ENCODE peak calls at places on chromosome 6, in ten cellular contexts. H, D, Q, U, E, W, I, A, X and P are unnamed samples.

GRCh38 chr6:73746776-73747175 is 50.8 kb downstream of the CD109 start:
- DNase-seq in H (no peak), D (no peak), Q (no peak), U (no peak), E (no peak), W (no peak), I (no peak), A (peak; percentile 47), X (no peak), P (no peak)

GRCh38 chr6:118959903-118960302 is 24.9 kb upstream of the MCM9 start:
- DNase-seq in H (no peak), D (no peak), Q (no peak), U (no peak), E (no peak), W (no peak), I (no peak), A (no peak), X (no peak), P (no peak)

GRCh38 chr6:151276112-151276745 is 36.5 kb downstream of the AKAP12 start:
- DNase-seq in H (no peak), D (no peak), Q (no peak), U (no peak), E (peak; percentile 67), W (no peak), I (no peak), A (peak; percentile 80), X (peak; percentile 30), P (no peak)

GRCh38 chr6:63351995-63352586 is 32.3 kb upstream of the LGSN start:
- DNase-seq in H (no peak), D (no peak), Q (no peak), U (no peak), E (no peak), W (no peak), I (no peak), A (peak; percentile 49), X (peak; percentile 33), P (no peak)

GRCh38 chr6:19024737-19025136 is 637.6 kb downstream of the RNF144B start:
- DNase-seq in H (no peak), D (no peak), Q (peak; percentile 16), U (no peak), E (peak; percentile 75), W (peak; percentile 8), I (peak; percentile 84), A (peak; percentile 18), X (peak; percentile 79), P (peak; percentile 46)

GRCh38 chr6:169428532-169428931 is 174.9 kb upstream of the THBS2 start:
- DNase-seq in H (no peak), D (no peak), Q (no peak), U (no peak), E (peak; percentile 18), W (peak; percentile 43), I (no peak), A (peak; percentile 20), X (no peak), P (no peak)

GRCh38 chr6:149725785-149726184 is 7.9 kb upstream of the LATS1 start:
- DNase-seq in H (no peak), D (no peak), Q (no peak), U (no peak), E (no peak), W (no peak), I (no peak), A (no peak), X (no peak), P (no peak)

GRCh38 chr6:136446579-136447182 is 103.5 kb downstream of the MAP7 start:
- DNase-seq in H (no peak), D (no peak), Q (no peak), U (no peak), E (no peak), W (no peak), I (no peak), A (peak; percentile 41), X (no peak), P (no peak)

GRCh38 chr6:164247106-164247505 is 832.6 kb downstream of the QKI start:
- DNase-seq in H (no peak), D (no peak), Q (no peak), U (no peak), E (peak; percentile 38), W (no peak), I (no peak), A (peak; percentile 61), X (no peak), P (no peak)

GRCh38 chr6:3370361-3371221 is 86.3 kb downstream of the SLC22A23 start:
- DNase-seq in H (no peak), D (no peak), Q (peak; percentile 56), U (no peak), E (no peak), W (no peak), I (no peak), A (no peak), X (no peak), P (no peak)

GRCh38 chr6:157531169-157531985 is 150.4 kb downstream of the ZDHHC14 start:
- DNase-seq in H (no peak), D (peak; percentile 79), Q (no peak), U (no peak), E (peak; percentile 36), W (no peak), I (no peak), A (no peak), X (peak; percentile 84), P (no peak)
- H3K4me1 ChIP-seq in H (peaks cover 5% of the 10 kb centered on the region), D (peaks cover 8% of the 10 kb centered on the region), Q (peaks cover 12% of the 10 kb centered on the region), U (peaks cover 47% of the 10 kb centered on the region), E (peaks cover 56% of the 10 kb centered on the region), W (peaks cover 14% of the 10 kb centered on the region), I (no peaks in the 10 kb centered on the region), A (peaks cover 13% of the 10 kb centered on the region), X (peaks cover 56% of the 10 kb centered on the region), P (peaks cover 12% of the 10 kb centered on the region)

DNA sequence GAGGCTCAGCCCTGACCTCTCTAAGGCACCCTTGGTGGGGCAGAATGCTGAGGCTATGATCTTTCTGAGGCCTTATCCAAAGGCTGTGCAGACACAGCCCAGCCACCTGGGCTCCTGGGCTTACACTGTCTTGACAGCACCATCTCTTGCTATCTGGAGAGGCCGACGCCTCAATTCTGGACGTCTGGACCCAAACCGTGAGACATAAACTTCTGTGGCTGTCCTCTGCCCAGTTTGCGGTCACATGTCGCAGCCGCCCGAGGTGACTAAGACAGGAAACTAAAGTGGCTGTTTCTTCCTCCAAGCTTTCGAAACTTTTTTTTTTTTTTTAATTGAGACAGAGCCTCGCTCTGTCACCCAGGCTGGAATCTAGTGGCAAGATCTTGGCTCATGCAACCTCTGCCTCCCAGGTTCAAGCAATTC is 49.3 kb downstream of the PRR18 start:
- DNase-seq in H (peak; percentile 51), D (no peak), Q (no peak), U (peak; percentile 86), E (no peak), W (no peak), I (no peak), A (no peak), X (no peak), P (peak; percentile 59)
- H3K27ac ChIP-seq in H (peak overlapping the region; percentile 62), D (peak overlapping the region; percentile 67), Q (no peak overlapping the region), U (peak overlapping the region; percentile 71), E (no peak overlapping the region), W (no peak overlapping the region), I (no peak overlapping the region), A (no peak overlapping the region), X (no peak overlapping the region), P (peak overlapping the region; percentile 71)

GRCh38 chr6:24982231-24982630 is 46.5 kb upstream of the RIPOR2 start:
- DNase-seq in H (no peak), D (no peak), Q (no peak), U (no peak), E (no peak), W (no peak), I (no peak), A (peak; percentile 74), X (no peak), P (no peak)

GRCh38 chr6:24981385-24981758 is 45.6 kb upstream of the RIPOR2 start:
- DNase-seq in H (no peak), D (no peak), Q (no peak), U (peak; percentile 68), E (peak; percentile 18), W (no peak), I (peak; percentile 20), A (peak; percentile 77), X (no peak), P (no peak)

GRCh38 chr6:24985313-24985712 is 49.6 kb upstream of the RIPOR2 start:
- DNase-seq in H (no peak), D (no peak), Q (no peak), U (no peak), E (peak; percentile 88), W (no peak), I (peak; percentile 22), A (no peak), X (no peak), P (no peak)

GRCh38 chr6:24980507-24981384 is 45.0 kb upstream of the RIPOR2 start:
- DNase-seq in H (no peak), D (no peak), Q (no peak), U (no peak), E (peak; percentile 39), W (no peak), I (peak; percentile 53), A (peak; percentile 60), X (no peak), P (no peak)
- H3K4me1 ChIP-seq in H (peaks cover 21% of the 10 kb centered on the region), D (no peaks in the 10 kb centered on the region), Q (peaks cover 26% of the 10 kb centered on the region), U (peaks cover 40% of the 10 kb centered on the region), E (peaks cover 50% of the 10 kb centered on the region), W (no peaks in the 10 kb centered on the region), I (peaks cover 32% of the 10 kb centered on the region), A (peaks cover 18% of the 10 kb centered on the region), X (peaks cover 11% of the 10 kb centered on the region), P (no peaks in the 10 kb centered on the region)

DNA sequence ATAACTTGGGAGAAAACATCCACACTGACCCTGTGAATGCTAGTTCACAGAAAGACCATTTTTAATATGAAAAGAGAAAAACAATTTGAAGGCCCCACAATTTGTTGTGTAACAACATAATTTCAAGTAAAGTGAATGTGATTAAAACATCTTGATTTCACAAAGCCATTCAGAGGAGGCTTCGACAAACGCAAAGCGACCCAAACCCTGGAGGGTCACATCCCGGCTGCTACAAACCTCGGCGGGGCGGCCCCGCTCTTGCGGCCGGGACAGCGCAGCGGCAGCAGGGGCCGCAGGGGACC is 14.0 kb downstream of the FOXC1 start:
- DNase-seq in H (no peak), D (no peak), Q (no peak), U (no peak), E (no peak), W (no peak), I (no peak), A (no peak), X (no peak), P (no peak)
- H3K27ac ChIP-seq in H (no peak overlapping the region), D (no peak overlapping the region), Q (no peak overlapping the region), U (no peak overlapping the region), E (no peak overlapping the region), W (no peak overlapping the region), I (no peak overlapping the region), A (no peak overlapping the region), X (no peak overlapping the region), P (no peak overlapping the region)

DNA sequence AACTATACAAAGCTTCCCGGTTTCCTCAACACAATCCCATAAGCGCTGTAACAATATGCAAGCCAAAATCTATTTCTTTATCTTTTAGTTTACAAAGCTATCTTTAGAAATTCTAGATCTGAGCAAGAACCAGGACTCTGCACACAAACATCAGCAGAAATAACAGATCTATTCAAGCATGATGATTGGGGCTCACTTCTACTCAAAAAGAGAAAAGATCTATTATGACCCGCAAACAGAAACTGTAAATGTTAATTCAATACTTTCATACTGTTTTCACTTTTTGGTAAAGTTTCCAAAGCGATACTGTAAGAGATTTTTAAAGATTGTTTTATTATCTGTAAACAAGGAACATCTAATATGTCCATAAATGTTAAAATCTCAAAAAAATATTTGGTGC is 86.6 kb downstream of the SESN1 start:
- DNase-seq in H (no peak), D (no peak), Q (no peak), U (no peak), E (peak; percentile 17), W (no peak), I (no peak), A (no peak), X (no peak), P (no peak)
- H3K4me1 ChIP-seq in H (peaks cover 17% of the 10 kb centered on the region), D (no peaks in the 10 kb centered on the region), Q (peaks cover 30% of the 10 kb centered on the region), U (peaks cover 15% of the 10 kb centered on the region), E (peaks cover 21% of the 10 kb centered on the region), W (peaks cover 16% of the 10 kb centered on the region), I (peaks cover 9% of the 10 kb centered on the region), A (peaks cover 3% of the 10 kb centered on the region), X (peaks cover 26% of the 10 kb centered on the region), P (no peaks in the 10 kb centered on the region)